ENCODE peak calls at places on chromosomes 6 and 20, in five cellular contexts. E is IMR-90, N is SK-N-SH, Z is K562, A is GM12878. I is an unnamed sample.

GRCh38 chr6:56292505-56293181 is 45.3 kb upstream of the COL21A1 start:
- DNase-seq in E (peak; percentile 62), N (peak; percentile 49), Z (no peak), A (no peak), I (peak; percentile 62)

GRCh38 chr6:17588011-17588410 is 12.1 kb upstream of the FAM8A1 start:
- DNase-seq in E (no peak), N (no peak), Z (no peak), A (no peak), I (no peak)

GRCh38 chr20:8151371-8151770 is 19.3 kb downstream of the PLCB1 start:
- DNase-seq in E (no peak), N (no peak), Z (no peak), A (no peak), I (no peak)

GRCh38 chr6:99547526-99547925 is 20.9 kb downstream of the CCNC start:
- DNase-seq in E (no peak), N (no peak), Z (no peak), A (no peak), I (no peak)

GRCh38 chr20:17620371-17621228 is 50.7 kb downstream of the DSTN start:
- DNase-seq in E (no peak), N (peak; percentile 7), Z (no peak), A (no peak), I (no peak)

GRCh38 chr6:139659711-139660110 is 285.3 kb upstream of the CITED2 start:
- DNase-seq in E (no peak), N (no peak), Z (no peak), A (no peak), I (no peak)

GRCh38 chr20:51017313-51017712 is 5.6 kb downstream of the KCNG1 start:
- DNase-seq in E (no peak), N (no peak), Z (no peak), A (no peak), I (no peak)

GRCh38 chr20:8454137-8454712 is 322.2 kb downstream of the PLCB1 start:
- DNase-seq in E (peak; percentile 97), N (peak; percentile 8), Z (no peak), A (peak; percentile 17), I (peak; percentile 65)

GRCh38 chr6:133187657-133188453 is 53.3 kb upstream of the EYA4 start:
- DNase-seq in E (peak; percentile 85), N (no peak), Z (no peak), A (no peak), I (no peak)

DNA sequence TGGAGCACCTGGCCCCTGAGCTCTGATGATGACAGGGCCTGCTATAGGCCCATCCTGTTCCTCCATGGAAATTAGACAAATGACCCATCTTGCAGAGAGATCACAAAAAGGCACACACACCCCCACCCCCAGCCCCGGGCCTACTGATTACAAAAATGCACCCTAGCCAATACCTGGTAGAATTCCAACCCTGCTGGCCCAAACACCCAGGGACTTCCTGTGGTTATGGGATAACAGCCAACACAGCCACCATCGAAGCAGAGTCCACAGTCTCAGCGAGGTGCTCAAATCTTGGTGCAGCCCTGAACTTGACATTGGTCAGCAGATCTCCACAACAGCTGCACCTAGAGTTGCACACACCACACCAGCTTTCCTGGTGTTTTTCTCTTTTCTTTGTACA is 17.0 kb downstream of the NCR2 start:
- DNase-seq in E (no peak), N (no peak), Z (no peak), A (no peak), I (no peak)
- TF ChIP-seq MXI1 in E (no peak), N (no peak), Z (no peak), A (no peak), I (no peak)

DNA sequence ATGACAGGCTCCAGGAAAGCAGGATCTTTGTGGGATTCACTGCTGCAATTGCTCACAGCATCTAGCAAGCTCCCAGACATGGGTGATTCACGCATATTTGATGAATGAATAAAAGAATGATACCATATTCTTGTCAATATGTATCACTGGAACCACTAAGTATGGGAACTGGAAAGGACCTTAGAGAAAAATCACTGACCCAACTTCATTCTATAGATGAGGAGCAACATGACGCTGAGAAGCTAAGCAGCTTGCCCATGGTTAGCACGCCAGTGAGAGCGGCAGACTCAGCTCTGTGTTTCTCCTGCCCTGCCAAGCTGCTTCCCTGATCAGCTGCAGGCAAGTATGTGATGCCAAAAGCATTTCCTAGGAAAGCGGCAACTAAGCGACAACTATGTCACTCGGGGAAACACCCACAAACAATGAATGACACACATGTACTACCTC is 66.8 kb downstream of the PPP1R3G start:
- DNase-seq in E (peak; percentile 87), N (no peak), Z (no peak), A (no peak), I (no peak)
- TF ChIP-seq MXI1 in E (no peak), N (no peak), Z (no peak), A (no peak), I (no peak)

DNA sequence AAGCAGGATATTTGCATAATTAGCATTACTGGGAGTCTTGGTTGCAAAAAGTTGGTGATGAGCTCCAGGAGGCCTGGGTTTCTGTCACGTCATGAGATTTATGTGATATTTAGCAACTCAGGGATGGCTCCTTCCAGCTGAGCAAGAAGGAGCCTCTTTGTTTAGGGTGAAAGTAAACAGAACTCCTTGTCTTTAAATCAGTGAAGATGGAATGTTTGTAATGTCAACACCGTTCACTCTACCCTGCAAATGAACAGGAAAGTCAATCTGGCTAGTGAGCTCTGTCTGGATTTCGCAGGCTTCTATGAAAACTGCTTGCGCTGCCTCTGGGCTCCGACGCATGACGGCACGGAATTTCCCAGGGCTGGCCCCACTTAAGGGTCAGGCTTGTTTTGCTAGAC is 86.9 kb downstream of the PXDC1 start:
- DNase-seq in E (peak; percentile 31), N (no peak), Z (no peak), A (no peak), I (no peak)
- TF ChIP-seq MXI1 in E (no peak), N (no peak), Z (no peak), A (no peak), I (no peak)

GRCh38 chr20:55348201-55348600 is 657.1 kb downstream of the CBLN4 start:
- DNase-seq in E (no peak), N (no peak), Z (no peak), A (no peak), I (no peak)

GRCh38 chr20:55354700-55355099 is 650.6 kb downstream of the CBLN4 start:
- DNase-seq in E (no peak), N (peak; percentile 1), Z (no peak), A (no peak), I (no peak)

GRCh38 chr20:55353206-55353605 is 652.1 kb downstream of the CBLN4 start:
- DNase-seq in E (no peak), N (no peak), Z (no peak), A (no peak), I (no peak)
- TF ChIP-seq MXI1 in E (no peak), N (no peak), Z (no peak), A (no peak), I (no peak)

GRCh38 chr20:48880936-48881657 is 40.4 kb upstream of the ARFGEF2 start:
- DNase-seq in E (no peak), N (no peak), Z (no peak), A (no peak), I (no peak)

GRCh38 chr20:48877299-48877698 is 44.2 kb upstream of the ARFGEF2 start:
- DNase-seq in E (no peak), N (no peak), Z (no peak), A (no peak), I (no peak)

GRCh38 chr20:48880331-48880730 is 41.2 kb upstream of the ARFGEF2 start:
- DNase-seq in E (no peak), N (no peak), Z (no peak), A (no peak), I (no peak)

GRCh38 chr20:48878849-48879248 is 42.7 kb upstream of the ARFGEF2 start:
- DNase-seq in E (no peak), N (no peak), Z (no peak), A (no peak), I (no peak)

DNA sequence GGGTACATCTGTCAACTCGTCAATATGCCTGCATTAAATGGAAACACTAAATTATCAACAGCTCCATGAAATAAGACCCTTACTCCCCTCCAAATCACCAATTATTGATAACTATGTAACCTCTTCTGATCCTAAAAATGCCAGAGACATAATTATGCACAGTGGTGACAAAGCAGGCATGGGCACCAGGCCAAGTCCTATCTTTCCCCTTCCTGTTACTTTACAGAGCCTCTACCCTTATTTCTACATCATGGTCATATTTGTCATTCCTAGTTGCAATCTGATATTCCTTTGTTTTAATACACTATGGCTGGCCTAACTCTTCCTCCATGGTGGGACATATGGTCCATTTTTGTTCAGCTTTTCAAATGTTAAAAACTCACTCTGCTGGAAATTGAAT is 41.9 kb upstream of the ARFGEF2 start:
- DNase-seq in E (no peak), N (no peak), Z (no peak), A (no peak), I (no peak)
- TF ChIP-seq MXI1 in E (no peak), N (peak; percentile 21), Z (no peak), A (no peak), I (no peak)

GRCh38 chr20:33423141-33423834 is 20.3 kb downstream of the SNTA1 start:
- DNase-seq in E (peak; percentile 68), N (no peak), Z (peak; percentile 80), A (no peak), I (no peak)
- TF ChIP-seq MXI1 in E (no peak), N (no peak), Z (no peak), A (no peak), I (no peak)

GRCh38 chr6:45419574-45420082 is 41.9 kb upstream of the SUPT3H start:
- DNase-seq in E (no peak), N (peak; percentile 55), Z (no peak), A (no peak), I (peak; percentile 42)
- TF ChIP-seq MXI1 in E (no peak), N (no peak), Z (no peak), A (no peak), I (no peak)

GRCh38 chr6:83247471-83247870 is 54.3 kb downstream of the RWDD2A start:
- DNase-seq in E (no peak), N (no peak), Z (no peak), A (no peak), I (no peak)
- TF ChIP-seq MXI1 in E (no peak), N (no peak), Z (no peak), A (no peak), I (no peak)

GRCh38 chr20:4817230-4817671 is 95.5 kb downstream of the PRND start:
- DNase-seq in E (no peak), N (no peak), Z (peak; percentile 18), A (no peak), I (peak; percentile 35)
- TF ChIP-seq MXI1 in E (no peak), N (no peak), Z (no peak), A (no peak), I (no peak)

DNA sequence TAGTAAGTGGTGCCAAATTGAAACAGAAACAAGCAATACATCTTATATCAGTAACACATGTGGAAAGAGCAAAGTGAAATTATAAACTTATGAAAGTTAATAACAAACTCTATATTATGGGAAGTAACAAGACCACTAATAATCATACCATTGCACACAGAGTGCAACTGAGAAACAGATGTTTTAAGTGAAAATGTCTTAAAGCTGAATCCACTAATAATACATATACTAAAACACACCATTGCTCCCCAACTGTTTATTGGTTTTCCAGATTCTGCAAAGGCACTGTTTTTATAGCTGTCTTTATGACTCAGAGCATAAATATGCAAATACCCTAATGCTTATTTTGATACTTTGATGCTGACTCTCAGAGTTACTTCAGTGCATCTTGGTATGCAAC is 292.3 kb downstream of the RFPL4B start:
- DNase-seq in E (peak; percentile 91), N (no peak), Z (no peak), A (no peak), I (no peak)
- TF ChIP-seq MXI1 in E (no peak), N (no peak), Z (no peak), A (no peak), I (no peak)

I was measured in HepG2.